ENCODE peak calls at places on chromosome 16, in ten cellular contexts. One of them, this sample, is unnamed.

GRCh38 chr16:84547539-84548058 is 43.1 kb upstream of the MEAK7 start:
- DNase-seq in HFF-Myc: no peak
- DNase-seq in T1000: no peak
- DNase-seq in stimulated activated CD4-positive, alpha-beta T cell treated with anti-CD3 and anti-CD28 coated beads, Interleukin-1b, Interleukin-23, amount 100 ng/mL, for 24 hours: no peak
- DNase-seq in nucleus accumbens: no peak
- DNase-seq in NCI-H1930: no peak
- DNase-seq in caudate nucleus: no peak
- DNase-seq in RCC 7860: no peak
- DNase-seq in cardiac fibroblast: no peak
- DNase-seq in NAMALWA: no peak
- DNase-seq in this sample: no peak

GRCh38 chr16:4021070-4021779 is 95.0 kb downstream of the ADCY9 start:
- DNase-seq in HFF-Myc: no peak
- DNase-seq in T1000: no peak
- DNase-seq in stimulated activated CD4-positive, alpha-beta T cell treated with anti-CD3 and anti-CD28 coated beads, Interleukin-1b, Interleukin-23, amount 100 ng/mL, for 24 hours: no peak
- DNase-seq in nucleus accumbens: no peak
- DNase-seq in NCI-H1930: peak
- DNase-seq in caudate nucleus: no peak
- DNase-seq in RCC 7860: no peak
- DNase-seq in cardiac fibroblast: no peak
- DNase-seq in NAMALWA: no peak
- DNase-seq in this sample: no peak

GRCh38 chr16:66751135-66751991 is at the start of gene DYNC1LI2:
- DNase-seq in HFF-Myc: no peak
- DNase-seq in T1000: peak
- DNase-seq in stimulated activated CD4-positive, alpha-beta T cell treated with anti-CD3 and anti-CD28 coated beads, Interleukin-1b, Interleukin-23, amount 100 ng/mL, for 24 hours: peak
- DNase-seq in nucleus accumbens: peak
- DNase-seq in NCI-H1930: peak
- DNase-seq in caudate nucleus: peak
- DNase-seq in RCC 7860: peak
- DNase-seq in cardiac fibroblast: peak
- DNase-seq in NAMALWA: peak
- DNase-seq in this sample: peak

GRCh38 chr16:87584271-87584670 is 18.0 kb upstream of the JPH3 start:
- DNase-seq in HFF-Myc: no peak
- DNase-seq in T1000: no peak
- DNase-seq in stimulated activated CD4-positive, alpha-beta T cell treated with anti-CD3 and anti-CD28 coated beads, Interleukin-1b, Interleukin-23, amount 100 ng/mL, for 24 hours: no peak
- DNase-seq in nucleus accumbens: no peak
- DNase-seq in NCI-H1930: no peak
- DNase-seq in caudate nucleus: no peak
- DNase-seq in RCC 7860: no peak
- DNase-seq in cardiac fibroblast: peak
- DNase-seq in NAMALWA: no peak
- DNase-seq in this sample: no peak

GRCh38 chr16:85475233-85475632 is 137.9 kb upstream of the GSE1 start:
- DNase-seq in HFF-Myc: no peak
- DNase-seq in T1000: no peak
- DNase-seq in stimulated activated CD4-positive, alpha-beta T cell treated with anti-CD3 and anti-CD28 coated beads, Interleukin-1b, Interleukin-23, amount 100 ng/mL, for 24 hours: no peak
- DNase-seq in nucleus accumbens: no peak
- DNase-seq in NCI-H1930: no peak
- DNase-seq in caudate nucleus: no peak
- DNase-seq in RCC 7860: no peak
- DNase-seq in cardiac fibroblast: no peak
- DNase-seq in NAMALWA: no peak
- DNase-seq in this sample: no peak

GRCh38 chr16:55542459-55543082 is 23.9 kb upstream of the CAPNS2 start:
- DNase-seq in HFF-Myc: peak
- DNase-seq in T1000: no peak
- DNase-seq in stimulated activated CD4-positive, alpha-beta T cell treated with anti-CD3 and anti-CD28 coated beads, Interleukin-1b, Interleukin-23, amount 100 ng/mL, for 24 hours: no peak
- DNase-seq in nucleus accumbens: no peak
- DNase-seq in NCI-H1930: no peak
- DNase-seq in caudate nucleus: no peak
- DNase-seq in RCC 7860: peak
- DNase-seq in cardiac fibroblast: peak
- DNase-seq in NAMALWA: no peak
- DNase-seq in this sample: no peak

GRCh38 chr16:19860146-19861030 is 24.3 kb downstream of the GPRC5B start:
- DNase-seq in HFF-Myc: no peak
- DNase-seq in T1000: no peak
- DNase-seq in stimulated activated CD4-positive, alpha-beta T cell treated with anti-CD3 and anti-CD28 coated beads, Interleukin-1b, Interleukin-23, amount 100 ng/mL, for 24 hours: no peak
- DNase-seq in nucleus accumbens: no peak
- DNase-seq in NCI-H1930: no peak
- DNase-seq in caudate nucleus: no peak
- DNase-seq in RCC 7860: peak
- DNase-seq in cardiac fibroblast: peak
- DNase-seq in NAMALWA: no peak
- DNase-seq in this sample: no peak

GRCh38 chr16:28062261-28063046 is 1.1 kb downstream of the GSG1L start:
- DNase-seq in HFF-Myc: no peak
- DNase-seq in T1000: no peak
- DNase-seq in stimulated activated CD4-positive, alpha-beta T cell treated with anti-CD3 and anti-CD28 coated beads, Interleukin-1b, Interleukin-23, amount 100 ng/mL, for 24 hours: no peak
- DNase-seq in nucleus accumbens: no peak
- DNase-seq in NCI-H1930: no peak
- DNase-seq in caudate nucleus: peak
- DNase-seq in RCC 7860: no peak
- DNase-seq in cardiac fibroblast: no peak
- DNase-seq in NAMALWA: no peak
- DNase-seq in this sample: no peak

GRCh38 chr16:79770244-79771064 is 169.9 kb upstream of the MAF start:
- DNase-seq in HFF-Myc: peak
- DNase-seq in T1000: peak
- DNase-seq in stimulated activated CD4-positive, alpha-beta T cell treated with anti-CD3 and anti-CD28 coated beads, Interleukin-1b, Interleukin-23, amount 100 ng/mL, for 24 hours: peak
- DNase-seq in nucleus accumbens: peak
- DNase-seq in NCI-H1930: peak
- DNase-seq in caudate nucleus: peak
- DNase-seq in RCC 7860: peak
- DNase-seq in cardiac fibroblast: peak
- DNase-seq in NAMALWA: peak
- DNase-seq in this sample: peak

GRCh38 chr16:25010542-25010941 is 4.6 kb downstream of the ARHGAP17 start:
- DNase-seq in HFF-Myc: no peak
- DNase-seq in T1000: no peak
- DNase-seq in stimulated activated CD4-positive, alpha-beta T cell treated with anti-CD3 and anti-CD28 coated beads, Interleukin-1b, Interleukin-23, amount 100 ng/mL, for 24 hours: no peak
- DNase-seq in nucleus accumbens: no peak
- DNase-seq in NCI-H1930: no peak
- DNase-seq in caudate nucleus: no peak
- DNase-seq in RCC 7860: no peak
- DNase-seq in cardiac fibroblast: no peak
- DNase-seq in NAMALWA: no peak
- DNase-seq in this sample: no peak

GRCh38 chr16:85582177-85582888 is 30.8 kb upstream of the GSE1 start:
- DNase-seq in HFF-Myc: no peak
- DNase-seq in T1000: no peak
- DNase-seq in stimulated activated CD4-positive, alpha-beta T cell treated with anti-CD3 and anti-CD28 coated beads, Interleukin-1b, Interleukin-23, amount 100 ng/mL, for 24 hours: no peak
- DNase-seq in nucleus accumbens: no peak
- DNase-seq in NCI-H1930: no peak
- DNase-seq in caudate nucleus: no peak
- DNase-seq in RCC 7860: no peak
- DNase-seq in cardiac fibroblast: no peak
- DNase-seq in NAMALWA: no peak
- DNase-seq in this sample: no peak

GRCh38 chr16:89268987-89269735 is 51.7 kb downstream of the ZNF778 start:
- DNase-seq in HFF-Myc: no peak
- DNase-seq in T1000: no peak
- DNase-seq in stimulated activated CD4-positive, alpha-beta T cell treated with anti-CD3 and anti-CD28 coated beads, Interleukin-1b, Interleukin-23, amount 100 ng/mL, for 24 hours: no peak
- DNase-seq in nucleus accumbens: no peak
- DNase-seq in NCI-H1930: no peak
- DNase-seq in caudate nucleus: no peak
- DNase-seq in RCC 7860: no peak
- DNase-seq in cardiac fibroblast: peak
- DNase-seq in NAMALWA: no peak
- DNase-seq in this sample: no peak

GRCh38 chr16:56204836-56205235 is 13.5 kb downstream of the GNAO1 start:
- DNase-seq in HFF-Myc: no peak
- DNase-seq in T1000: no peak
- DNase-seq in stimulated activated CD4-positive, alpha-beta T cell treated with anti-CD3 and anti-CD28 coated beads, Interleukin-1b, Interleukin-23, amount 100 ng/mL, for 24 hours: no peak
- DNase-seq in nucleus accumbens: no peak
- DNase-seq in NCI-H1930: no peak
- DNase-seq in caudate nucleus: no peak
- DNase-seq in RCC 7860: no peak
- DNase-seq in cardiac fibroblast: no peak
- DNase-seq in NAMALWA: no peak
- DNase-seq in this sample: no peak

This sample was measured in anterior cingulate cortex.